ENCODE peak calls at places on chromosome 3, in ten cellular contexts. N is Caco-2, T is neural progenitor cell, S is mammary epithelial cell, E is adipocyte, G is aorta, Q is PC-3, B is H7, W is uterus, Z is spleen. R is an unnamed sample.
A peak's percentile ranks its signal among the peaks of the same experiment; 100 is the strongest.

GRCh38 chr3:76403556-76403955 is 618.2 kb upstream of the ZNF717 start:
- DNase-seq in W (no peak), Z (no peak), B (no peak), G (no peak), Q (peak; percentile 25), E (peak; percentile 60), T (no peak), N (no peak), S (no peak), R (no peak)

GRCh38 chr3:8996681-8997121 is 33.4 kb upstream of the RAD18 start:
- DNase-seq in W (peak; percentile 72), N (peak; percentile 66), T (peak; percentile 66), G (no peak), Q (no peak), Z (peak; percentile 56), B (peak; percentile 73), S (no peak), E (no peak), R (no peak)

GRCh38 chr3:70067860-70068479 is 68.4 kb downstream of the SAMMSON start:
- DNase-seq in E (no peak), W (no peak), T (no peak), Q (no peak), G (no peak), S (no peak), N (no peak), B (no peak), Z (no peak), R (no peak)

GRCh38 chr3:156483426-156483825 is 71.5 kb downstream of the SSR3 start:
- DNase-seq in Z (no peak), B (no peak), Q (peak; percentile 92), S (peak; percentile 86), N (no peak), W (no peak), G (no peak), E (peak; percentile 72), T (no peak), R (peak; percentile 62)

GRCh38 chr3:58222161-58222724 is 11.5 kb upstream of the DNASE1L3 start:
- DNase-seq in T (no peak), B (no peak), Q (peak; percentile 97), W (no peak), S (peak; percentile 59), Z (no peak), N (peak; percentile 85), E (no peak), G (no peak), R (peak; percentile 69)

GRCh38 chr3:138774529-138775253 is 60.0 kb downstream of the PIK3CB start:
- DNase-seq in S (peak; percentile 98), B (no peak), Q (peak; percentile 92), T (no peak), N (no peak), E (peak; percentile 98), Z (no peak), W (peak; percentile 31), G (no peak), R (peak; percentile 91)

GRCh38 chr3:184801241-184801640 is 10.7 kb upstream of the VPS8 start:
- DNase-seq in G (no peak), T (no peak), W (no peak), S (no peak), E (no peak), Z (no peak), N (no peak), Q (no peak), B (no peak), R (no peak)

GRCh38 chr3:21054064-21054463 is 696.9 kb downstream of the ZNF385D start:
- DNase-seq in T (no peak), Z (no peak), E (no peak), Q (no peak), N (no peak), B (no peak), W (no peak), G (no peak), S (no peak), R (no peak)

GRCh38 chr3:46711305-46711704 is 6.4 kb downstream of the PRSS50 start:
- DNase-seq in E (no peak), Q (no peak), W (no peak), T (no peak), B (peak; percentile 36), Z (peak; percentile 54), G (peak; percentile 13), N (no peak), S (no peak), R (no peak)

GRCh38 chr3:53234841-53235232 is 21.0 kb downstream of the TKT start:
- DNase-seq in G (peak; percentile 33), S (no peak), Q (no peak), W (no peak), E (no peak), Z (no peak), T (no peak), N (no peak), B (peak; percentile 36), R (no peak)

GRCh38 chr3:114093596-114093995 is 37.1 kb downstream of the QTRT2 start:
- DNase-seq in W (peak; percentile 24), T (no peak), N (no peak), S (peak; percentile 74), B (no peak), G (peak; percentile 55), Q (peak; percentile 83), E (peak; percentile 71), Z (no peak), R (peak; percentile 60)

GRCh38 chr3:177335728-177336127 is 138.4 kb upstream of the TBL1XR1 start:
- DNase-seq in W (no peak), G (no peak), E (peak; percentile 64), T (no peak), N (no peak), B (no peak), Z (no peak), S (peak; percentile 20), Q (peak; percentile 65), R (no peak)

GRCh38 chr3:13134166-13134878 is 61.1 kb upstream of the IQSEC1 start:
- DNase-seq in G (no peak), Q (no peak), B (no peak), T (no peak), Z (no peak), S (no peak), N (no peak), W (no peak), E (no peak), R (no peak)

GRCh38 chr3:194598771-194599557 is 34.3 kb downstream of the TMEM44 start:
- DNase-seq in Q (no peak), E (no peak), W (no peak), T (no peak), N (no peak), B (no peak), Z (no peak), G (no peak), S (no peak), R (no peak)

GRCh38 chr3:194604126-194604525 is 29.1 kb downstream of the TMEM44 start:
- DNase-seq in N (no peak), S (no peak), E (no peak), Q (no peak), G (no peak), Z (no peak), W (no peak), T (no peak), B (no peak), R (no peak)

GRCh38 chr3:194606163-194606562 is 27.1 kb downstream of the TMEM44 start:
- DNase-seq in Z (no peak), T (no peak), S (no peak), W (no peak), G (no peak), N (no peak), E (no peak), Q (no peak), B (no peak), R (no peak)

GRCh38 chr3:194604837-194605236 is 28.4 kb downstream of the TMEM44 start:
- DNase-seq in B (peak; percentile 51), S (no peak), W (no peak), T (no peak), G (no peak), N (no peak), Z (no peak), Q (peak; percentile 25), E (no peak), R (no peak)

GRCh38 chr3:194602580-194603300 is 30.5 kb downstream of the TMEM44 start:
- DNase-seq in S (no peak), W (no peak), G (no peak), B (no peak), Q (no peak), T (no peak), N (no peak), E (no peak), Z (no peak), R (no peak)
- H3K4me3 ChIP-seq in S (no peak overlapping the region), W (no peak overlapping the region), G (no peak overlapping the region), B (no peak overlapping the region), Q (no peak overlapping the region), T (no peak overlapping the region), N (no peak overlapping the region), E (no peak overlapping the region), Z (no peak overlapping the region), R (no peak overlapping the region)

GRCh38 chr3:124763644-124764358 is 33.5 kb downstream of the UMPS start:
- DNase-seq in N (no peak), G (no peak), Z (peak; percentile 61), B (no peak), W (no peak), S (no peak), T (no peak), E (no peak), Q (no peak), R (no peak)
- H3K36me3 ChIP-seq in N (peaks cover 5% of the 10 kb centered on the region), G (peaks cover 7% of the 10 kb centered on the region), Z (peaks cover 12% of the 10 kb centered on the region), B (peaks cover 44% of the 10 kb centered on the region), W (no peaks in the 10 kb centered on the region), S (peaks cover 28% of the 10 kb centered on the region), T (no peaks in the 10 kb centered on the region), E (peaks cover 69% of the 10 kb centered on the region), Q (no peaks in the 10 kb centered on the region), R (peaks cover 46% of the 10 kb centered on the region)

GRCh38 chr3:7650466-7650865 is 789.6 kb downstream of the GRM7 start:
- DNase-seq in N (no peak), S (no peak), T (no peak), E (no peak), Z (no peak), Q (no peak), G (no peak), B (no peak), W (no peak), R (no peak)
- H3K4me3 ChIP-seq in N (no peak overlapping the region), S (no peak overlapping the region), T (no peak overlapping the region), E (no peak overlapping the region), Z (no peak overlapping the region), Q (no peak overlapping the region), G (no peak overlapping the region), B (no peak overlapping the region), W (no peak overlapping the region), R (no peak overlapping the region)

GRCh38 chr3:130967281-130967680 is 59.3 kb downstream of the ASTE1 start:
- DNase-seq in B (no peak), W (no peak), T (no peak), Z (no peak), S (no peak), G (no peak), Q (no peak), E (no peak), N (no peak), R (no peak)

GRCh38 chr3:130963878-130964277 is 62.7 kb downstream of the ASTE1 start:
- DNase-seq in G (no peak), S (peak; percentile 97), W (no peak), Q (peak; percentile 93), N (peak; percentile 49), T (peak; percentile 81), B (no peak), E (peak; percentile 90), Z (no peak), R (peak; percentile 67)

GRCh38 chr3:130971208-130971607 is 55.4 kb downstream of the ASTE1 start:
- DNase-seq in G (no peak), E (peak; percentile 4), Q (peak; percentile 38), W (no peak), B (no peak), Z (no peak), T (no peak), N (no peak), S (peak; percentile 46), R (no peak)

GRCh38 chr3:130969621-130970020 is 57.0 kb downstream of the ASTE1 start:
- DNase-seq in G (no peak), N (peak; percentile 3), T (no peak), W (no peak), B (no peak), E (no peak), Q (no peak), S (no peak), Z (no peak), R (no peak)

GRCh38 chr3:130968231-130968630 is 58.4 kb downstream of the ASTE1 start:
- DNase-seq in Q (peak; percentile 16), N (peak; percentile 5), G (no peak), Z (no peak), S (no peak), T (no peak), E (peak; percentile 29), B (no peak), W (no peak), R (no peak)
- H3K36me3 ChIP-seq in Q (peaks cover 3% of the 10 kb centered on the region), N (no peaks in the 10 kb centered on the region), G (peaks cover 4% of the 10 kb centered on the region), Z (peaks cover 29% of the 10 kb centered on the region), S (peaks cover 11% of the 10 kb centered on the region), T (no peaks in the 10 kb centered on the region), E (peaks cover 53% of the 10 kb centered on the region), B (no peaks in the 10 kb centered on the region), W (no peaks in the 10 kb centered on the region), R (peaks cover 18% of the 10 kb centered on the region)